ENCODE peak calls at places on chromosomes 11 and 22, in six cellular contexts. B is A549, Z is K562, Y is NB4, C is GM12878, W is endothelial cell of umbilical vein. I is an unnamed sample.

GRCh38 chr22:25564979-25565677 is 653 bp downstream of the GRK3 start:
- DNase-seq in W (peak), Y (peak), B (peak), Z (peak), C (no peak), I (no peak)

GRCh38 chr11:113090716-113091577 is 129.7 kb downstream of the NCAM1 start:
- DNase-seq in B (no peak), Y (no peak), C (no peak), W (no peak), Z (no peak), I (no peak)

GRCh38 chr11:26949846-26950245 is 44.1 kb upstream of the FIBIN start:
- DNase-seq in C (no peak), W (no peak), Y (no peak), Z (no peak), B (no peak), I (no peak)

GRCh38 chr11:116065519-116065918 is 561.3 kb upstream of the CADM1 start:
- DNase-seq in W (no peak), B (no peak), C (no peak), Z (no peak), Y (no peak), I (no peak)

GRCh38 chr22:20859615-20860014 is 808 bp downstream of the SNAP29 start:
- DNase-seq in B (no peak), W (no peak), Y (no peak), C (no peak), Z (no peak), I (no peak)

GRCh38 chr11:14411818-14412217 is 52.8 kb upstream of the RRAS2 start:
- DNase-seq in C (no peak), Z (no peak), B (no peak), Y (peak), W (no peak), I (no peak)

GRCh38 chr11:35477871-35478270 is 47.5 kb downstream of the PAMR1 start:
- DNase-seq in B (no peak), C (no peak), Z (no peak), W (no peak), Y (no peak), I (no peak)

GRCh38 chr22:49963647-49964026 is 3.1 kb downstream of the PIM3 start:
- DNase-seq in B (no peak), C (no peak), W (no peak), Y (no peak), Z (no peak), I (no peak)

GRCh38 chr22:37123649-37124048 is 14.1 kb upstream of the TMPRSS6 start:
- DNase-seq in Z (peak), Y (no peak), W (no peak), B (no peak), C (no peak), I (no peak)

GRCh38 chr11:67561971-67562560 is 21.5 kb upstream of the GSTP1 start:
- DNase-seq in W (no peak), Z (no peak), Y (no peak), C (peak), B (peak), I (no peak)

GRCh38 chr11:79060081-79060480 is 380.7 kb downstream of the TENM4 start:
- DNase-seq in W (no peak), C (no peak), Y (no peak), B (no peak), Z (no peak), I (no peak)

GRCh38 chr22:48097723-48098122 is 1335.3 kb downstream of the TBC1D22A start:
- DNase-seq in W (no peak), Z (no peak), B (no peak), Y (no peak), C (no peak), I (no peak)

GRCh38 chr22:38081636-38081940 is 2.4 kb downstream of the SLC16A8 start:
- DNase-seq in Z (no peak), C (no peak), W (no peak), B (no peak), Y (no peak), I (no peak)

GRCh38 chr22:32307617-32308016 is 50.0 kb upstream of the RFPL3 start:
- DNase-seq in C (no peak), B (no peak), W (no peak), Z (no peak), Y (no peak), I (no peak)

GRCh38 chr11:30610628-30611027 is 24.5 kb upstream of the MPPED2 start:
- DNase-seq in Y (no peak), C (no peak), Z (no peak), B (no peak), W (no peak), I (no peak)

GRCh38 chr11:1744879-1745700 is 5.3 kb downstream of the IFITM10 start:
- DNase-seq in B (no peak), W (no peak), Y (no peak), Z (no peak), C (no peak), I (no peak)

GRCh38 chr11:95829580-95830259 is 39.4 kb downstream of the CEP57 start:
- DNase-seq in C (no peak), Y (no peak), W (no peak), Z (no peak), B (no peak), I (no peak)

GRCh38 chr22:45994516-45995404 is 17.8 kb upstream of the WNT7B start:
- DNase-seq in Z (peak), W (peak), Y (peak), B (peak), C (no peak), I (no peak)

GRCh38 chr22:47161631-47162030 is 399.2 kb downstream of the TBC1D22A start:
- DNase-seq in B (no peak), W (no peak), Z (no peak), Y (peak), C (no peak), I (no peak)

GRCh38 chr11:111359223-111360149 is 19.6 kb downstream of the POU2AF1 start:
- DNase-seq in C (no peak), Y (peak), W (no peak), Z (no peak), B (no peak), I (peak)

GRCh38 chr11:132114185-132114584 is 743.8 kb downstream of the NTM start:
- DNase-seq in W (peak), C (no peak), Y (peak), Z (no peak), B (peak), I (no peak)

GRCh38 chr11:123302751-123303195 is 107.7 kb upstream of the CLMP start:
- DNase-seq in C (peak), W (no peak), Y (peak), Z (no peak), B (peak), I (no peak)

GRCh38 chr11:83070878-83071640 is 638 bp downstream of the RAB30 start:
- DNase-seq in Y (no peak), C (no peak), Z (no peak), W (no peak), B (no peak), I (no peak)

GRCh38 chr11:119567667-119568582 is 145.0 kb upstream of the THY1 start:
- DNase-seq in W (no peak), B (peak), Z (no peak), Y (peak), C (peak), I (no peak)

GRCh38 chr11:47595029-47595428 is 818 bp upstream of the C1QTNF4 start:
- DNase-seq in C (no peak), Y (no peak), W (no peak), B (no peak), Z (no peak), I (no peak)

GRCh38 chr11:100632970-100633452 is 54.1 kb upstream of the ARHGAP42 start:
- DNase-seq in W (peak), Y (no peak), Z (no peak), B (peak), C (no peak), I (peak)

GRCh38 chr11:75270896-75271415 is 30.4 kb downstream of the TPBGL start:
- DNase-seq in Y (peak), W (peak), Z (peak), C (no peak), B (peak), I (no peak)

GRCh38 chr22:44410396-44411056 is 87.5 kb downstream of the RTL6 start:
- DNase-seq in W (no peak), Y (no peak), B (no peak), Z (no peak), C (no peak), I (no peak)

GRCh38 chr11:66080055-66080817 is 10.2 kb downstream of the PACS1 start:
- DNase-seq in Y (peak), C (no peak), B (peak), W (peak), Z (peak), I (peak)

GRCh38 chr11:2537896-2538855 is 93.4 kb downstream of the KCNQ1 start:
- DNase-seq in Y (no peak), W (no peak), B (no peak), C (no peak), Z (no peak), I (no peak)

GRCh38 chr11:108593214-108593909 is at the start of gene EXPH5:
- DNase-seq in Z (peak), W (peak), B (peak), Y (peak), C (peak), I (peak)
- TF ChIP-seq MYC in Z (no peak), W (no peak), B (no peak), Y (no peak), C (no peak), I (no peak)

DNA sequence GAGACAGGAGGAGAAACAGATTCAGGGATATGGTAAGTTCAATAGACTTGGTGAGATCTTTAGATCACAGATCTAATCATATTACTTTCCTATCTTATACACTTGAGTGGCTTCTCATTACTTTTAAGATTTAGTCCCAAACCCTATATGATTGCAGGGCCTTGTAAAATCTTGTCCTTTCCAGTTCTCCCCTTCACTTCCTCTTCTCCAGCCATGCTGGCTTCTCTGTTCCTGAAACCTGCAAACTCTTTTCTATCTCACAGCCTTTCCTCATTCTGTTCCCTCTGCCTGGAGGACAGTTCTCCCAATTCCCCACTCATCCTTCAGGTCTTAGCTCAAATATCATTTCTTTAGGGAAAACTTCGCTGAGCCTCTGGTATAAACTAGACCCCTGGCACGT is 65.9 kb upstream of the BIRC3 start:
- DNase-seq in B (no peak), Y (no peak), Z (no peak), W (no peak), C (no peak), I (no peak)
- TF ChIP-seq MYC in B (no peak), Y (no peak), Z (no peak), W (no peak), C (no peak), I (no peak)

GRCh38 chr22:26768986-26769385 is 111.6 kb downstream of the MIAT start:
- DNase-seq in C (no peak), Y (no peak), B (no peak), W (no peak), Z (no peak), I (no peak)

GRCh38 chr22:26767351-26767970 is 110.1 kb downstream of the MIAT start:
- DNase-seq in B (no peak), W (no peak), Z (no peak), Y (no peak), C (no peak), I (no peak)

GRCh38 chr22:26766510-26767350 is 109.3 kb downstream of the MIAT start:
- DNase-seq in B (no peak), Y (no peak), W (no peak), Z (no peak), C (no peak), I (no peak)

GRCh38 chr22:26770624-26771023 is 113.2 kb downstream of the MIAT start:
- DNase-seq in W (no peak), Z (no peak), Y (peak), B (no peak), C (no peak), I (no peak)

GRCh38 chr22:26769663-26770062 is 112.3 kb downstream of the MIAT start:
- DNase-seq in W (no peak), C (no peak), Y (no peak), B (no peak), Z (no peak), I (no peak)
- TF ChIP-seq MYC in W (no peak), C (no peak), Y (no peak), B (no peak), Z (no peak), I (no peak)

GRCh38 chr11:12827369-12827768 is 153.1 kb downstream of the TEAD1 start:
- DNase-seq in C (no peak), W (no peak), Z (no peak), B (no peak), Y (no peak), I (no peak)

GRCh38 chr11:12829536-12830314 is 155.5 kb downstream of the TEAD1 start:
- DNase-seq in C (no peak), Z (no peak), B (no peak), Y (no peak), W (no peak), I (no peak)

GRCh38 chr11:12826441-12826840 is 152.2 kb downstream of the TEAD1 start:
- DNase-seq in Y (no peak), B (no peak), W (peak), C (no peak), Z (no peak), I (no peak)

GRCh38 chr11:12829131-12829530 is 154.9 kb downstream of the TEAD1 start:
- DNase-seq in Y (no peak), C (no peak), Z (no peak), B (no peak), W (peak), I (peak)

GRCh38 chr11:12827929-12828812 is 153.9 kb downstream of the TEAD1 start:
- DNase-seq in W (peak), B (peak), C (no peak), Z (no peak), Y (peak), I (peak)
- TF ChIP-seq MYC in W (no peak), B (no peak), C (no peak), Z (no peak), Y (no peak), I (no peak)

GRCh38 chr11:134521001-134521400 is 109.0 kb upstream of the B3GAT1 start:
- DNase-seq in Y (no peak), B (no peak), W (no peak), Z (no peak), C (no peak), I (no peak)

GRCh38 chr11:134524876-134525845 is 113.1 kb upstream of the B3GAT1 start:
- DNase-seq in C (no peak), Z (no peak), B (no peak), W (no peak), Y (no peak), I (no peak)

GRCh38 chr11:134521452-134522289 is 109.6 kb upstream of the B3GAT1 start:
- DNase-seq in Z (no peak), C (no peak), W (no peak), Y (no peak), B (no peak), I (no peak)

GRCh38 chr11:134522782-134523570 is 110.9 kb upstream of the B3GAT1 start:
- DNase-seq in B (no peak), W (no peak), Y (no peak), C (no peak), Z (no peak), I (no peak)

GRCh38 chr11:134524201-134524600 is 112.2 kb upstream of the B3GAT1 start:
- DNase-seq in W (no peak), Z (no peak), Y (no peak), B (no peak), C (no peak), I (no peak)
- TF ChIP-seq MYC in W (no peak), Z (no peak), Y (no peak), B (no peak), C (no peak), I (no peak)

DNA sequence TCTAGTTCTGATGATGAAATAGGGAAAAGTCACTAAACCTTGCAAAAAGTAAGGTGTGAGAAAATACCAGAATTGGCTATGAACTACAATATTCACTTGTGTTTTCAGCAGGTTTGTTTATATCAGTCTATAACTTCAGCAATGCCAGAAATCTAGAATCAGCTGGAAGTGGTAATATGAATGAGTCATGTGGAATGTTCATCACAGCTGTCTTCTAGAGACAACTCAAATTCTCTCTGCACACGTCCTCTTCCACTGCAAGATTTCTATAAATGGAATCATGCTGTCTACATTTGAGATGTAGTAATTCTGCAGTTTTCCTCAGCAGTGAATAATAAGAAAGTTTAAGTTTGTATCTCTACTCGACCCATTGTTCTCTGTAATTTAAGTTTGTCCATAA is 89.9 kb downstream of the OR4A15 start:
- DNase-seq in B (no peak), C (no peak), Y (no peak), Z (no peak), W (no peak), I (no peak)
- TF ChIP-seq MYC in B (no peak), C (no peak), Y (no peak), Z (no peak), W (no peak), I (no peak)

DNA sequence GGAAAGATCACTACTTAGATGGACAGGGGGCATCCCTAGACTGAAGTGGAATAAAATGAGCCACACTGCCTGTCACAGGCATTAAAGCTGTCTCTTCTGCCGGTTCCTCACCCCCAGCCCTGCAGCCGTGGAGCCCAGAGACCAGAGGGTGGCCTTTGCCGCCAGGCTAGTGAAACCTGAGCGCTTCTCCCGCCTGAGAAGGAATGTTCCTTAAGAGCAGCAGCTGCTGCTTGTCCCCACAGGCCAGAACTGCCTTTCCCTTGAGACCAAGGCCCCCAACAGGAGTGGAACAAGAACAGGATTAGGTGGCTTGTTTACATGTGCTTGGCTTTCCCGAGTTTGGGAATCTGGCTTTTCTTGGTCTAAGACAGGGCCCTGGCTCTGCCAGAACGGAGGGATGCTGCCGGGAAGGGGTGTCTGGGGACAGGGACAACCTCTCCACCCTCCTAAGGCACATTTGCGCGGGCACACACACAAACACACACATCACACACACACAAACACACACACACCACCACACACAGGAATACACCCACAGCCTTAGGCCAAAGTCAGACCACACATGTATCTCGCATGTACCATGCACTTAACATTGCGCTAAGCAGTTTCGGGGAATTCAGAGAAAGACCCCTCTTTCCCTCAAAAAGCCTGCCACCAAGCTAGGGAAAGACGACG is 91.8 kb downstream of the FEZ1 start:
- DNase-seq in Z (no peak), W (no peak), B (no peak), C (no peak), Y (no peak), I (no peak)
- TF ChIP-seq MYC in Z (no peak), W (no peak), B (no peak), C (no peak), Y (no peak), I (no peak)

GRCh38 chr11:44610556-44610955 is 45.1 kb downstream of the CD82 start:
- DNase-seq in C (no peak), Z (no peak), Y (no peak), B (no peak), W (no peak), I (no peak)

GRCh38 chr11:44608654-44609027 is 43.2 kb downstream of the CD82 start:
- DNase-seq in B (no peak), Y (no peak), Z (no peak), W (no peak), C (no peak), I (no peak)

GRCh38 chr11:44607987-44608386 is 42.5 kb downstream of the CD82 start:
- DNase-seq in W (peak), C (no peak), B (no peak), Z (peak), Y (no peak), I (no peak)

GRCh38 chr11:44609783-44610155 is 44.3 kb downstream of the CD82 start:
- DNase-seq in Y (no peak), W (peak), C (no peak), Z (no peak), B (no peak), I (no peak)

DNA sequence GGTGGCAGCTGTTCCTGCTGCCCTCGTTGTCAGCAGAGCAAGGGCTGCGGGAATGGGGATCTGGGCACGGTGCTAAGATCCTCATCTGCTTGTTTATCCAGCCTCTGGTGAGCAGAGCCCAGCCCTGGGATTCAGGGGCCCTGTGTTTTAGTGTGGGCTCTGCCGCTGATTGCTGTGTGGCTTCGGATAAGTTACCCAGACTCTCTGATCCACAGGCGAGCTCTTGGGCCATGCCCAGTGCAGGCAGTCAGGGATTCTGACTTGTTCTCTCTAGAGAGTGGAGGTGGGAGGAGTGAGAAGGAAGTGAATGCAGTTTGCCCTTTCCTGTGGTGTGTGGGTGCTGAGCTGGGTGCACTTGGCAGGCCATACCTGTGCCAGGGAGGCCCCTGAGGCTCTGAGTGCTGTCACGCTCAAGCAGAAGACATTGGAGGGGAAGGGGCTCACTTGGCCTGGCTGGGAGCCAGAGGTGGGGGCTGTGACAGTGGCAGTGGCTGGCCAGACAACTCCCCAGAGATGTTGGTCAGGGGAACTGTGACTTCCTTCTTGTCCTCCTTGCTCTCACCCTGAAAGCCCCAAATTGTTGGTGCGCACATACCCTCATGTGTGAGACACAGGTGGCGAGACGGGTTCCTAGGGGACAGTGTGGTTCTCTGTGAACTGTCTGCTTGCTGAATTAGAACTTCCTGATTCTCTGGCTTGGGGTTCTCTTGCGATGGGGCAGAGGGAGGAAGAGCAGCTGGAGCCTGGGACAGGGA is 43.7 kb downstream of the CD82 start:
- DNase-seq in C (peak), B (no peak), W (no peak), Z (no peak), Y (peak), I (no peak)
- TF ChIP-seq MYC in C (no peak), B (no peak), W (no peak), Z (no peak), Y (no peak), I (no peak)

GRCh38 chr11:71251159-71251721 is 1.1 kb downstream of the SHANK2 start:
- DNase-seq in C (no peak), W (no peak), B (no peak), Z (no peak), Y (no peak), I (no peak)
- TF ChIP-seq MYC in C (no peak), W (no peak), B (no peak), Z (no peak), Y (no peak), I (no peak)

I was measured in HepG2.